ENCODE peak calls at places on chromosome 1, in ten cellular contexts. B, E, O, R, H, W, Q, S, J and K are unnamed samples.
A peak's percentile ranks its signal among the peaks of the same experiment; 100 is the strongest.

GRCh38 chr1:42753070-42753469 is 13.0 kb upstream of the CLDN19 start:
- DNase-seq in B (no peak), E (no peak), O (no peak), R (no peak), H (no peak), W (no peak), Q (peak; percentile 23), S (no peak), J (no peak), K (no peak)

GRCh38 chr1:87201768-87202167 is 126.9 kb upstream of the LMO4 start:
- DNase-seq in B (no peak), E (no peak), O (no peak), R (no peak), H (no peak), W (no peak), Q (no peak), S (no peak), J (no peak), K (no peak)

GRCh38 chr1:182764029-182764768 is 25.4 kb upstream of the NPL start:
- DNase-seq in B (no peak), E (no peak), O (no peak), R (no peak), H (no peak), W (no peak), Q (no peak), S (no peak), J (no peak), K (no peak)

GRCh38 chr1:234611153-234611798 is 1.3 kb upstream of the IRF2BP2 start:
- DNase-seq in B (peak; percentile 83), E (no peak), O (no peak), R (no peak), H (peak; percentile 85), W (peak; percentile 95), Q (peak; percentile 80), S (peak; percentile 93), J (no peak), K (no peak)

GRCh38 chr1:67773462-67773861 is 59.8 kb downstream of the GNG12 start:
- DNase-seq in B (no peak), E (no peak), O (no peak), R (no peak), H (no peak), W (no peak), Q (no peak), S (peak; percentile 28), J (no peak), K (no peak)

GRCh38 chr1:27664291-27664690 is 7.7 kb downstream of the IFI6 start:
- DNase-seq in B (no peak), E (no peak), O (no peak), R (no peak), H (no peak), W (no peak), Q (no peak), S (no peak), J (no peak), K (no peak)

GRCh38 chr1:53508991-53509663 is 49.9 kb downstream of the DMRTB1 start:
- DNase-seq in B (no peak), E (no peak), O (no peak), R (no peak), H (no peak), W (no peak), Q (no peak), S (no peak), J (no peak), K (no peak)

GRCh38 chr1:17630048-17630830 is 90.7 kb downstream of the ARHGEF10L start:
- DNase-seq in B (peak; percentile 53), E (peak; percentile 61), O (no peak), R (peak; percentile 29), H (no peak), W (no peak), Q (no peak), S (no peak), J (peak; percentile 60), K (peak; percentile 93)

DNA sequence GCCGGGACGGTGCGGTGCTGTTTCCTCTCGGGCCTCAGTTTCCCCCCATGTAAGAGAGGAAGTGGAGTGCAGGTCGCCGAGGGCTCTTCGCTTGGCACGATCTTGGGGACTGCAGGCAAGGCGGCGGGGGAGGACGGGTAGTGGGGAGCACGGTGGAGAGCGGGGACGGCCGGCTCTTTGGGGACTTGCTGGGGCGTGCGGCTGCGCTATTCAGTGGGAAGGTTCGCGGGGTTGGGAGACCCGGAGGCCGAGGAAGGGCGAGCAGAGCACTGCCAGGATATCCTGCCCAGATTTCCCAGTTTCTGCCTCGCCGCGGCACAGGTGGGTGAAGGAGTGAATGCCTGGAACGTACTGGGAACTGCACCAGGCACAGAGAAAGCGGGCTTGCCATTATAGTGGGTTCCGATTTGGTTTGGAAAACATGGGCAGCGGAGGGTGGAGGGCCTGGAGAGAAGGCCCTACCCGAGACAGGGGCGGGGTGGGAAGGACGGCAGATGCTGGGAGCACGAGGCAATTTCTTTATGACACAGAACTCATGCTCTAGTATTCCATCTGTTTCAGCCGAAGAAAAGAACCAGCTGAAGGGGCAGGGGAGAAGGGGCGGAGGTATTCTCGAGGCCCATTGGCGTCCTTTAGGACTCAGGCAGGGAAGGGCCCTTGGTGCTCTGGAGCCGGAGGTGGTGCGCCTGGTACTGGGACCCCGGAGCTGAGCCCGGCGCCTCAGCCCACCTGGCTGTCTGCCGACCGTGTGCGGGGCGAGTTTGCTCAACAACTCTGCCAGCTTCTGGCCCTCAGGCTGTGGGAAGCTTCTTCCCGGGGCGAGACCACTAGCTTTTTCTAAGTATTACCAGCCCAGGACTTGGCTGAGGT is 970 bp downstream of the PCSK9 start:
- DNase-seq in B (peak; percentile 42), E (no peak), O (peak; percentile 73), R (peak; percentile 85), H (no peak), W (no peak), Q (no peak), S (peak; percentile 24), J (no peak), K (peak; percentile 76)
- H3K4me3 ChIP-seq in B (peak overlapping the region; percentile 57), E (peak overlapping the region; percentile 50), O (peak overlapping the region; percentile 38), R (peak overlapping the region; percentile 23), H (peak overlapping the region; percentile 83), W (no peak overlapping the region), Q (peak overlapping the region; percentile 28), S (peak overlapping the region; percentile 73), J (peak overlapping the region; percentile 66), K (no peak overlapping the region)

DNA sequence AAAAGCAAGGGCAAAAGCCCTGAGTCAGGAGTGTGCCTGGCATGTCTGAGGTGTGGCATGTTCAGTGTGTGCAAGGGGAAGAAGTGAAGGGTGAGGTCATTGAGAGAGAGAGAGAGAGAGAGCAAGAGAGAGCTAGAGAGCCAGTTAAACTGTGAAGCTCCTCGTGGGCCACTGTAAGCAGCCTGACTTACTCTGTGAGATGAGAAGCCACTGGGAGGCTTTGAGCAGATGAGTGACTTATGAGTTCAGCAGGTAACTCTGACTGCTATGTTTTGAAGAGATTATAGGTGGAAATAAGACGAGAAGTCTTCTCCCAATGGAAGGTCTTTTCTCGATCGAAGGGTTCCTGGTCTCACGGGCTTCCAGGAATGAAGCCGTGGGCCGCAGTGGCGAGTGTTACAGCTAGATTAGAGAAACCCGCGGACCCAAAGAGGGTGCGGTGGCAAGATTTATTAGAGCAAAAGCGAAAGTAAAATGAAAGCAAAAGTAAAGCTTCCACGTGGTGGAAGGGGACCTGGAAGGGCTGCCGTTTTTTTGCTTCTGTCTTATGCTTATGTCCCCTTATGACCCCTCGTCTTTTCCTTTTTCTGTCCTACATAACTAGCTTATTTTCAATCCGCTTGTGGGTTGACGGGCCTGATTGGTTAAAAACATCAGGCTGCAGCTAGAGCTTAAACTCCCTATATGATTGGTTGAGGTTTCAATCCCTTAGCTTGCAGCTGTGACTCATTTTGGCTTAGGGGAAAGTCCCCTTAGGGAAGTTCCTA is 323.1 kb upstream of the FAM78B start:
- DNase-seq in B (peak; percentile 20), E (no peak), O (peak; percentile 82), R (peak; percentile 14), H (no peak), W (no peak), Q (no peak), S (no peak), J (no peak), K (peak; percentile 32)
- H3K4me3 ChIP-seq in B (peak overlapping the region; percentile 28), E (peak overlapping the region; percentile 41), O (peak overlapping the region; percentile 74), R (no peak overlapping the region), H (peak overlapping the region; percentile 42), W (peak overlapping the region; percentile 14), Q (no peak overlapping the region), S (no peak overlapping the region), J (peak overlapping the region; percentile 70), K (no peak overlapping the region)

GRCh38 chr1:111535256-111536191 is 32.1 kb upstream of the ADORA3 start:
- DNase-seq in B (no peak), E (no peak), O (no peak), R (no peak), H (no peak), W (no peak), Q (no peak), S (no peak), J (no peak), K (no peak)
- H3K4me3 ChIP-seq in B (no peak overlapping the region), E (no peak overlapping the region), O (no peak overlapping the region), R (no peak overlapping the region), H (no peak overlapping the region), W (no peak overlapping the region), Q (no peak overlapping the region), S (no peak overlapping the region), J (peak overlapping the region; percentile 54), K (no peak overlapping the region)

GRCh38 chr1:203302461-203302860 is 2.9 kb upstream of the BTG2 start:
- DNase-seq in B (no peak), E (no peak), O (no peak), R (no peak), H (no peak), W (no peak), Q (no peak), S (no peak), J (no peak), K (no peak)

GRCh38 chr1:203301331-203301668 is 4.0 kb upstream of the BTG2 start:
- DNase-seq in B (no peak), E (no peak), O (no peak), R (no peak), H (no peak), W (no peak), Q (no peak), S (no peak), J (no peak), K (no peak)

GRCh38 chr1:203302894-203303293 is 2.4 kb upstream of the BTG2 start:
- DNase-seq in B (no peak), E (no peak), O (no peak), R (peak; percentile 53), H (no peak), W (no peak), Q (no peak), S (no peak), J (no peak), K (no peak)

GRCh38 chr1:203299180-203299579 is 6.1 kb upstream of the BTG2 start:
- DNase-seq in B (no peak), E (no peak), O (peak; percentile 79), R (no peak), H (no peak), W (no peak), Q (no peak), S (no peak), J (no peak), K (no peak)

DNA sequence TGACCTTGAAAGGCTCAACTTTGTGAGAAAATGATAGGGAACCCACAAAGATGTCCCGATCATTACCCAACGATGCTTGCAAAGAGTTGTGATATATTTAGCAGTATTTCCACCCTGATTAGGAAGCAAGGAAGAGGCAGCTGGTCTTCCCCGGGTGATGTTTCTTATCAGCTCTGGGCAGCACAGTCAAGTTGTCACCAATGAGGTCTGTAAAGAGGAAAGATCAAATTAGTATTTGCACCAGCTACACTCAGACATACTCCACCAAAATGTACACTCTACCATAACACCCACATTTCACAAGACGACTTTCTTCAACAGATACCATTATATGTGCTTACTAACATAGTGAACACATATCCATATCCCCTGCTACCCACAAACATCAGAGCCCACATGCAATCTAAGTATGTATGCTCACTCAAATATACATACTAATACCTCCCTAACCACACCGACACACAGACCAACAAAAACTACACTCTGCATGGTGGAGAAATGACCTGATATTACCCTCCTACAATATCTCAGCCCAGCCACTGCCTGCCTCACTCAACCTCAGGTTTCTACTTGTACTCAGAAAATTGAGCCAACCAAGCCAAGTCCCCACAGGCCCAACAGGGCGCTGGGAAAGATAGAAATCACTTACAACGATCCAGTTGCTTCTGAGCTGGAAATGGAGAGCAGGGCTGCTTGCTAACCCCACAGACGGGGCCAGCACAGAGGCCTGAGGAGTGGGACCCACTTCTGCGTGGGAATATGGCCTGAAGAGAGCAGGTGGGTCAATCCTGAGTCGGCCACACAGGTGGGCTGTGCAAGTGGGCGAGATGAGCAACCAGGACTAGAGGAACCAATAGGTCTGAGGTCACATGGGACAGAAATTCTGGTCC is 4.6 kb upstream of the BTG2 start:
- DNase-seq in B (no peak), E (no peak), O (no peak), R (no peak), H (no peak), W (no peak), Q (no peak), S (no peak), J (no peak), K (no peak)
- H3K4me3 ChIP-seq in B (no peak overlapping the region), E (no peak overlapping the region), O (no peak overlapping the region), R (no peak overlapping the region), H (no peak overlapping the region), W (no peak overlapping the region), Q (no peak overlapping the region), S (no peak overlapping the region), J (no peak overlapping the region), K (no peak overlapping the region)